ENCODE peak calls at places on chromosome 6, in eight cellular contexts. O is adrenal gland; G is CD4-positive, CD25-positive, alpha-beta regulatory T cell; J is stomach; B is HL-60; N is hepatocyte; I is endothelial cell of umbilical vein; A is lower lobe of right lung. Q is an unnamed sample.

GRCh38 chr6:8499540-8499939 is 64.2 kb upstream of the SLC35B3 start:
- DNase-seq in O (no peak), G (no peak), J (no peak), B (no peak), N (peak), I (no peak), A (no peak), Q (no peak)

GRCh38 chr6:119431799-119432198 is 82.2 kb upstream of the MAN1A1 start:
- DNase-seq in O (no peak), G (no peak), J (no peak), B (no peak), N (no peak), I (no peak), A (no peak), Q (no peak)

GRCh38 chr6:148112851-148113319 is 229.8 kb upstream of the SASH1 start:
- DNase-seq in O (peak), G (no peak), J (no peak), B (no peak), N (no peak), I (no peak), A (no peak), Q (no peak)

GRCh38 chr6:161233986-161234620 is 39.8 kb downstream of the AGPAT4 start:
- DNase-seq in O (peak), G (no peak), J (peak), B (no peak), N (peak), I (peak), A (no peak), Q (no peak)

GRCh38 chr6:115934829-115935228 is 125.9 kb downstream of the FRK start:
- DNase-seq in O (no peak), G (no peak), J (no peak), B (no peak), N (no peak), I (no peak), A (no peak), Q (no peak)

GRCh38 chr6:107646176-107646575 is 156.3 kb downstream of the SOBP start:
- DNase-seq in O (no peak), G (no peak), J (peak), B (no peak), N (peak), I (peak), A (peak), Q (no peak)

GRCh38 chr6:168456907-168457771 is 16.2 kb downstream of the SMOC2 start:
- DNase-seq in O (no peak), G (no peak), J (no peak), B (no peak), N (no peak), I (no peak), A (no peak), Q (no peak)

GRCh38 chr6:34237722-34238506 is 1.2 kb downstream of the HMGA1 start:
- DNase-seq in O (no peak), G (peak), J (no peak), B (peak), N (peak), I (no peak), A (peak), Q (peak)

GRCh38 chr6:46281110-46281509 is 110.3 kb upstream of the ENPP5 start:
- DNase-seq in O (no peak), G (no peak), J (no peak), B (no peak), N (no peak), I (no peak), A (no peak), Q (no peak)

GRCh38 chr6:31246051-31246495 is 25.8 kb downstream of the HLA-C start:
- DNase-seq in O (no peak), G (no peak), J (no peak), B (no peak), N (peak), I (peak), A (no peak), Q (no peak)

GRCh38 chr6:143596857-143597256 is 80.9 kb upstream of the PHACTR2 start:
- DNase-seq in O (peak), G (no peak), J (no peak), B (no peak), N (peak), I (no peak), A (no peak), Q (no peak)

GRCh38 chr6:148747493-148748160 is 797 bp downstream of the UST start:
- DNase-seq in O (peak), G (peak), J (peak), B (no peak), N (peak), I (peak), A (peak), Q (peak)

GRCh38 chr6:70108230-70108629 is 194.7 kb downstream of the COL9A1 start:
- DNase-seq in O (no peak), G (no peak), J (no peak), B (no peak), N (peak), I (peak), A (no peak), Q (peak)

GRCh38 chr6:116417661-116418060 is 43.5 kb upstream of the CALHM6 start:
- DNase-seq in O (no peak), G (no peak), J (no peak), B (no peak), N (no peak), I (no peak), A (no peak), Q (no peak)

GRCh38 chr6:40852667-40853383 is 186.2 kb downstream of the UNC5CL start:
- DNase-seq in O (no peak), G (no peak), J (no peak), B (peak), N (peak), I (no peak), A (no peak), Q (no peak)

GRCh38 chr6:110358536-110359148 is 493 bp upstream of the METTL24 start:
- DNase-seq in O (no peak), G (no peak), J (no peak), B (no peak), N (no peak), I (no peak), A (no peak), Q (no peak)

GRCh38 chr6:110359554-110359953 is 1.4 kb upstream of the METTL24 start:
- DNase-seq in O (no peak), G (no peak), J (no peak), B (no peak), N (no peak), I (no peak), A (no peak), Q (no peak)

GRCh38 chr6:110357298-110357695 is 852 bp downstream of the METTL24 start:
- DNase-seq in O (no peak), G (no peak), J (no peak), B (no peak), N (no peak), I (no peak), A (no peak), Q (no peak)

GRCh38 chr6:110356778-110357177 is 1.4 kb downstream of the METTL24 start:
- DNase-seq in O (no peak), G (no peak), J (no peak), B (no peak), N (no peak), I (no peak), A (no peak), Q (no peak)

GRCh38 chr6:110357696-110358535 is at the start of gene METTL24:
- DNase-seq in O (peak), G (no peak), J (peak), B (no peak), N (peak), I (no peak), A (peak), Q (no peak)
- H3K4me3 ChIP-seq in O (peak), G (no peak), J (peak), B (peak), N (peak), I (no peak), A (peak), Q (no peak)

DNA sequence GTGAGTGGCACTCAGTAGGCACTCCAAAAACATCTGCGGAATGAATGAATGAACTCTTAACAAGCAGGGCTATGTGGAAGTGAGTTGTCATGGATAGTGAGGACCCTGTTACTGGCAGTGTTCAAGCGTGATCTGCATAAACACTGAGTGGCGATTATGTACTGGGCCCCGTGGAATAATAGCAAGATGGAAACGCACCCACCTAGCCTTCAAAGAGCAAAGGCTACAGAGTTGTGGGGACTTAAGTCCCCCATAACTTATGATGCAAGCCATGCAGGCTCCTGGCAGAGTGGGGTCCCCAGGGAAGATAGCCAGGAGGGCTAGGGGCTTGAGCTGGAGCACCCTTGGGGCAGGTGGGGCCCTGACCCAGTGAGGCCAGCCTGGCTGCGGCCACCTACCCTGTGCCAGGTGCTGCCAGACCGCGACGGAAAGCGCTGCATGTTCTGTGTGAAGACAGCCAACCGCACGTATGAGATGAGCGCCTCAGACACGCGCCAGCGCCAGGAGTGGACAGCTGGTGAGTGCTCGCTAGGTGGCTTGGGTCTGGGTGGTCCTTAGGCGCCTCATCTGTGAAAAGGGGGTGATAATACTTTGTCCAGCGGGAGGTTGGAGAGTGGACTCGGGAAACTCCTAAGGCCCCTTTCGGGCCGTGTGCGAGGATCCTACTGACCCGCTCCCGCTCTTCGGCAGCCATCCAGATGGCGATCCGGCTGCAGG is 20.0 kb downstream of the DEF6 start:
- DNase-seq in O (no peak), G (no peak), J (no peak), B (no peak), N (peak), I (no peak), A (no peak), Q (no peak)
- H3K27ac ChIP-seq in O (peak), G (no peak), J (peak), B (no peak), N (peak), I (no peak), A (no peak), Q (peak)

GRCh38 chr6:9789201-9789600 is 625.7 kb downstream of the TFAP2A start:
- DNase-seq in O (no peak), G (no peak), J (no peak), B (no peak), N (no peak), I (no peak), A (no peak), Q (no peak)

GRCh38 chr6:9783567-9783966 is 631.3 kb downstream of the TFAP2A start:
- DNase-seq in O (no peak), G (no peak), J (no peak), B (no peak), N (peak), I (no peak), A (no peak), Q (no peak)
- H3K4me3 ChIP-seq in O (no peak), G (no peak), J (no peak), B (no peak), N (no peak), I (no peak), A (no peak), Q (no peak)

DNA sequence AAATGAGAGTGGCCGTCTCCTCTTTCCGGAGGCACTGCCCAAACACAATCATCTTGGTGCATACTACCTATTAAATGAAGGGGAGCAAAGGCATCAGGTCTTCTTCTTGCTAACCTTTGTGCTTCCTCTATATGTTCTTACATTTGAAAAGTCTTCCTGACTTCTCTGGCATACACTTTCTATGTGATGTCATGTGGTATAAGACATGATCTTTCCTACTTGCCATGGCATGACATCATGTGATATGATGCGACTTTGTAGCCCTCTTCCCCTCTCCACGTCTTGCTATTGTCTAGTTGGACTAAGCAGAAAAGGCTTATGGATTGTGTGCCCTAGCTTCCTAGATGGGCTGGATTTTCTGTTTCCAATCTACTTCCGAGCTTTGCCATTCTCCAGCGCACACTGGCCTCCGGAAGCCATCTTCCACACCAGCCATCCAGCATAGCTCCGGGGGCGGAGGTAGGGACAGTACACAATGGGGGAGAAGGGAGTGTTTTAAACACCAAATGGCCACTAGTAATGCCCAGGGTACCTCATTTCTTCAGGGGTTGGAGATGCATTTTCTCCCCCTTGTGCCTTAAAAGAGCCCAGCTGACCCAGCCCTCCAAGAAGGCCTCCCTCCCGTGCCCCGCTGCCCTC is 8.8 kb upstream of the NEDD9 start:
- DNase-seq in O (no peak), G (no peak), J (no peak), B (no peak), N (no peak), I (no peak), A (no peak), Q (no peak)
- H3K27ac ChIP-seq in O (no peak), G (no peak), J (no peak), B (no peak), N (no peak), I (no peak), A (peak), Q (no peak)

DNA sequence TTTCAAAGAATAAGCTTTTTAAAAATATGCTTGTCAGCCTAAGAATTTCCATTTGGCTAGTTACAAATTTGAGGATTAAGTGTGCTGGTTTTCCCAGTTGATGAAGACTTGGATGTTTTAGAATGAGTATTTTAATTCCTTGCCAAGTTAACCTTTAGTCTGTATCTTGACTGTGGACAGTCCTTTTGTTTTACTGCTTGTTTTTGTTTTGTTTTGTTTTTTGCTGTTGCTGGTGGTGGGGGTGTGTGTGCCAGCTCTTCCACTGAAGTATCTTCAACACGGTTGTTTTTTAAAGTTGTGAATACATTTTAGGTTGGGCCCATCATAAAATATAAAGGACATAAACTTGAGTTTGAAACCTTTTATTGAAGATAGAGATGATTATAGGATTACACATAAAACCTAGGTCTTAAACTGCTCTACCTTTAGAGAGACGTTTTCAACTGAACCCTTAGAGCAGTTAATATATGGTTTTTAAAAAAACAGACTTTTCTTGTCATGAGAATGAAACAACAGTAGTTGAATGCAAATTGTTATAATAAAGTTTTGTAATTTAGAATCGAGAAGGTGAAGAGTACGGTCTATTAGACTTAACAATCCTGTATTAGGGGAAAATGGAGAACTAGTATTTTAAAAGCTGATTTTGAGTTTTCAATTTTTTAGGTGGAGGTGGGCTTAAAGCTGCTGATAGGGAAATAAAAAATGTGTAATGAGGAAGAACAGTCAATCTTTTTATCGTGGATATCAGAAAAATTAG is 3.9 kb downstream of the QKI start:
- DNase-seq in O (no peak), G (no peak), J (no peak), B (no peak), N (no peak), I (peak), A (no peak), Q (no peak)
- H3K4me3 ChIP-seq in O (no peak), G (no peak), J (peak), B (no peak), N (peak), I (peak), A (peak), Q (no peak)

GRCh38 chr6:100461273-100461919 is 3.3 kb downstream of the SIM1 start:
- DNase-seq in O (no peak), G (no peak), J (no peak), B (no peak), N (no peak), I (peak), A (no peak), Q (no peak)

GRCh38 chr6:100463685-100464161 is 998 bp downstream of the SIM1 start:
- DNase-seq in O (no peak), G (no peak), J (no peak), B (no peak), N (no peak), I (peak), A (no peak), Q (no peak)

GRCh38 chr6:100462990-100463684 is 1.6 kb downstream of the SIM1 start:
- DNase-seq in O (no peak), G (no peak), J (no peak), B (no peak), N (no peak), I (peak), A (no peak), Q (no peak)

GRCh38 chr6:100461920-100462295 is 2.8 kb downstream of the SIM1 start:
- DNase-seq in O (no peak), G (no peak), J (no peak), B (no peak), N (no peak), I (no peak), A (no peak), Q (no peak)

DNA sequence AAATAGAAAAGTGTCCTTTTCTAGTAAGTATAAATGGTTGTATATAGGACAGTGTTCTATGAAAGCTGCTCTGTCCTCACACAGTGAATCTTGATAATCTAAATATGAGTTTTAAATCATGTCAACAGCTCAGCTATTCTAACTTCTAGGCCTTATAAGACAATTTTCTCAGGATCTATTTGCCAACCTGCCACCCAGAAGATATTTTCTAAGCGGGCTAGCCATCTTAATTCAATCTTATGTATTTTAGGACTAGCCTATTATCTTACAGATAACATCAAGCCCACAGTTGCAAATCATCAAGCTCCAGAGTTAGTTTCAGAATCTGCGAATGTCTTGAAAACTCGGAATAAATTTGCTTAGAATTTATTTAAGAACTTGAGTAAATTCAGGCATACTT is 2.3 kb downstream of the SIM1 start:
- DNase-seq in O (no peak), G (no peak), J (no peak), B (no peak), N (no peak), I (no peak), A (no peak), Q (no peak)
- H3K27ac ChIP-seq in O (no peak), G (no peak), J (no peak), B (no peak), N (no peak), I (no peak), A (no peak), Q (no peak)

DNA sequence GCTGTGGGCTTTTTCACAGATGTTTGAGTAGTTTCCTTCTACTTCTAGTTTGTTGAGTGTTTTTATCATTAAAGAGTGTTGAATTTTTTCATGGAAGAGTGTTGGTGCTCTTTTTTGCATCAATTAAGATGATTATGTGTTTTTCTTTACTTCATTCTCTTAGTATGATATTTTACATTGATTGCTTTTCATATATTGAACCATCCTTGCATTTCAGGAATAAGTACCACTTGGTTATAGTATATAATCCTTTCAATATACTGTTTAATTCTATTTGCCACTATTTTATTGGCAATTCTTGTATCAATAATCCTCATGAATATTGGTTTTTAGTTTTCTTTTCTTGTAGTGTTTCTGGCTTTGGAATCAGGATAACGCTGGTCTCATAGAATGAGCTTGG is 113.7 kb upstream of the PRDM1 start:
- DNase-seq in O (no peak), G (no peak), J (no peak), B (no peak), N (no peak), I (no peak), A (no peak), Q (no peak)
- H3K4me3 ChIP-seq in O (no peak), G (no peak), J (no peak), B (no peak), N (no peak), I (no peak), A (no peak), Q (no peak)

Q was measured in CD4-positive, alpha-beta memory T cell.